ENCODE peak calls at places on chromosomes 11 and 22, in five cellular contexts. F is suprapubic skin, O is H1, R is HL-60, B is colonic mucosa. S is an unnamed sample.

GRCh38 chr22:48941903-48942625 is 885.6 kb downstream of the BRD1 start:
- DNase-seq in F (no peak), B (no peak), R (no peak), O (peak; percentile 33), S (no peak)

GRCh38 chr22:35381424-35381772 is 502 bp downstream of the HMOX1 start:
- DNase-seq in R (no peak), B (no peak), F (no peak), O (no peak), S (no peak)

GRCh38 chr22:23393721-23394320 is 186.3 kb downstream of the IGLL1 start:
- DNase-seq in O (no peak), B (no peak), R (no peak), F (peak; percentile 73), S (no peak)

GRCh38 chr11:45590743-45591142 is 74.7 kb downstream of the CHST1 start:
- DNase-seq in O (no peak), R (no peak), F (no peak), B (no peak), S (no peak)

GRCh38 chr11:75365711-75366181 is 14.3 kb upstream of the ARRB1 start:
- DNase-seq in B (no peak), R (no peak), O (no peak), F (no peak), S (no peak)

GRCh38 chr11:4639931-4640330 is 2.7 kb downstream of the OR51D1 start:
- DNase-seq in R (no peak), B (no peak), F (no peak), O (no peak), S (no peak)

GRCh38 chr11:105168457-105168856 is 28.9 kb upstream of the CARD18 start:
- DNase-seq in F (no peak), B (no peak), R (no peak), O (no peak), S (no peak)

GRCh38 chr11:10456519-10456918 is 1.5 kb downstream of the AMPD3 start:
- DNase-seq in B (no peak), R (no peak), O (no peak), F (no peak), S (no peak)

GRCh38 chr11:2951235-2952110 is 22.3 kb upstream of the PHLDA2 start:
- DNase-seq in O (no peak), R (no peak), F (no peak), B (no peak), S (no peak)

GRCh38 chr11:70109006-70109405 is 30.9 kb downstream of the ANO1 start:
- DNase-seq in B (no peak), F (no peak), O (no peak), R (no peak), S (no peak)

GRCh38 chr11:110134120-110134519 is 40.9 kb downstream of the ZC3H12C start:
- DNase-seq in O (no peak), B (no peak), R (no peak), F (no peak), S (no peak)

GRCh38 chr22:26174280-26174679 is 5.0 kb downstream of the SEZ6L start:
- DNase-seq in R (no peak), F (peak; percentile 62), O (peak; percentile 55), B (no peak), S (no peak)

GRCh38 chr11:60972182-60973030 is 926 bp downstream of the CD6 start:
- DNase-seq in F (no peak), O (no peak), B (no peak), R (no peak), S (no peak)

GRCh38 chr11:119952441-119952840 is 185.5 kb downstream of the TRIM29 start:
- DNase-seq in F (no peak), R (no peak), B (no peak), O (no peak), S (no peak)

GRCh38 chr22:31650391-31650790 is 11.6 kb downstream of the PISD start:
- DNase-seq in B (no peak), F (no peak), O (no peak), R (no peak), S (no peak)

GRCh38 chr11:110069158-110069737 is 23.9 kb upstream of the ZC3H12C start:
- DNase-seq in F (no peak), B (peak; percentile 68), R (peak; percentile 29), O (no peak), S (no peak)

GRCh38 chr11:13105237-13105844 is 96.2 kb downstream of the RASSF10 start:
- DNase-seq in R (no peak), F (no peak), O (no peak), B (peak; percentile 68), S (no peak)

GRCh38 chr11:35413568-35413967 is 5.8 kb downstream of the SLC1A2 start:
- DNase-seq in O (no peak), F (no peak), R (no peak), B (no peak), S (no peak)

GRCh38 chr22:29145321-29146072 is 60.2 kb upstream of the EMID1 start:
- DNase-seq in B (no peak), R (no peak), O (peak; percentile 46), F (peak; percentile 75), S (no peak)

GRCh38 chr22:23909258-23909898 is 15.2 kb downstream of the MIF start:
- DNase-seq in F (no peak), R (no peak), B (no peak), O (no peak), S (no peak)

GRCh38 chr11:12537778-12538401 is 136.3 kb upstream of the TEAD1 start:
- DNase-seq in B (no peak), O (no peak), F (no peak), R (no peak), S (no peak)

GRCh38 chr11:1826552-1827094 is 8.2 kb upstream of the SYT8 start:
- DNase-seq in R (no peak), F (peak; percentile 73), O (no peak), B (peak; percentile 74), S (no peak)

GRCh38 chr11:47186076-47186936 is at the start of gene PACSIN3:
- DNase-seq in O (peak; percentile 81), R (no peak), B (peak; percentile 46), F (no peak), S (no peak)

GRCh38 chr22:38873469-38874411 is 1.7 kb upstream of the CBX6 start:
- DNase-seq in R (no peak), O (peak; percentile 40), B (no peak), F (no peak), S (peak; percentile 71)

GRCh38 chr11:80815752-80816453 is 1375.1 kb upstream of the TENM4 start:
- DNase-seq in O (no peak), B (no peak), F (no peak), R (no peak), S (peak; percentile 53)

GRCh38 chr22:33829549-33830280 is 90.6 kb downstream of the LARGE1 start:
- DNase-seq in B (no peak), R (no peak), F (no peak), O (no peak), S (no peak)

GRCh38 chr11:82577246-82577645 is 156.4 kb downstream of the FAM181B start:
- DNase-seq in B (no peak), O (no peak), F (no peak), R (no peak), S (no peak)

GRCh38 chr11:46597609-46598219 is 3.9 kb upstream of the AMBRA1 start:
- DNase-seq in R (no peak), B (no peak), O (no peak), F (no peak), S (no peak)

GRCh38 chr22:38214248-38215056 is 12.7 kb downstream of the MAFF start:
- DNase-seq in O (peak; percentile 95), F (no peak), R (no peak), B (peak; percentile 77), S (no peak)

GRCh38 chr22:50035976-50036375 is 22.1 kb downstream of the TTLL8 start:
- DNase-seq in R (no peak), O (no peak), F (no peak), B (no peak), S (no peak)
- TF ChIP-seq CTCF in R (no peak), O (no peak), F (no peak), B (no peak), S (no peak)

GRCh38 chr11:58927393-58928081 is 11.8 kb upstream of the GLYATL1 start:
- DNase-seq in R (no peak), F (no peak), O (peak; percentile 84), B (peak; percentile 75), S (no peak)

GRCh38 chr11:58926251-58926650 is 13.0 kb upstream of the GLYATL1 start:
- DNase-seq in F (no peak), B (no peak), O (no peak), R (no peak), S (no peak)

GRCh38 chr11:58926695-58927094 is 12.6 kb upstream of the GLYATL1 start:
- DNase-seq in B (no peak), R (no peak), F (no peak), O (no peak), S (no peak)

GRCh38 chr11:58928691-58929090 is 10.6 kb upstream of the GLYATL1 start:
- DNase-seq in F (no peak), B (no peak), O (no peak), R (no peak), S (no peak)

GRCh38 chr11:58928082-58928574 is 11.2 kb upstream of the GLYATL1 start:
- DNase-seq in O (peak; percentile 53), B (no peak), R (no peak), F (no peak), S (no peak)
- H3K4me3 ChIP-seq in O (peak overlapping the region; percentile 66), B (no peak overlapping the region), R (no peak overlapping the region), F (peak overlapping the region; percentile 20), S (no peak overlapping the region)

GRCh38 chr11:66371627-66372415 is at the start of gene SLC29A2:
- DNase-seq in R (peak; percentile 82), F (no peak), B (peak; percentile 86), O (peak; percentile 94), S (no peak)
- TF ChIP-seq CTCF in R (no peak), F (no peak), B (no peak), O (no peak), S (no peak)

GRCh38 chr11:515131-515530 is 8.1 kb upstream of the RNH1 start:
- DNase-seq in O (no peak), B (no peak), R (no peak), F (no peak), S (no peak)

GRCh38 chr11:520428-521178 is 13.6 kb upstream of the RNH1 start:
- DNase-seq in B (no peak), O (peak; percentile 65), R (no peak), F (no peak), S (no peak)

GRCh38 chr11:521179-521688 is 14.1 kb downstream of the HRAS start:
- DNase-seq in B (no peak), R (no peak), O (no peak), F (no peak), S (no peak)

GRCh38 chr11:516400-516799 is 9.4 kb upstream of the RNH1 start:
- DNase-seq in B (no peak), F (no peak), R (no peak), O (no peak), S (no peak)

DNA sequence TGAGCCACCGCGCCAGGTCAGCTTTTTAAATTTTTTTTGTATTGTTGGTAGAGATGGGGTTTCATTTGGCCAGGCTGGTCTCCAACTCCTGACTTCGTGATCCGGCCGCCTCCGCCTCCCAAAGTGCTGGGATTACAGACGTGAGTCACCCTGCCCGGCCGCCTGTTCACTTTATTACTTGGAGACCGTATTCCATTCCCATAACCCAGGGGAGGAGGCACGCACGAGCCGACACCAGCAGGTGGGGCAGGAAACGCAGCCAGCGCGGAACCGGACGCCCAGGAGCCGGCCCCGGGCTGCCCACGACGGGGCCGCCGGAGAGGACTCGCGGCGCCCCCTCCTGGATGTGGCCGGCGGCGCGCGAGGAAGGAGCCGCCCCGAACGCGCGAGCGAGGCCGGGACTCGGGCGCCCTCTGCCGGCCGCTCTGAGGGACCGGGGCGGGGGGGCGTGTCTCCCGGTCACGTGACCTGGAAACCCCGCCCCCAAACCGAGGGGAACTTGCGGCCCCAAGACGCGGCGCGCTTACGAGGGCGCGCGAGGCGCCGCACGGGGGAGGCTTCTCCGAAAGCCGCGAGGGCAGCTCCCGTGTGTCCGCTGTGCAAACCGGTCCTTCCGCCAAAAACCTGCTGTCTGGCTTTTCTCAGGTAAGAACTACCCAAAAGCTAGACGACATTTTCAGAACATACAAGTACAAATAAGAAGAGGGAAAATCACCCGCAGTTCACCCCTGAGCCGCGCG is 11.6 kb upstream of the RNH1 start:
- DNase-seq in O (peak; percentile 93), R (peak; percentile 90), F (peak; percentile 96), B (peak; percentile 95), S (no peak)
- H3K4me3 ChIP-seq in O (peak overlapping the region; percentile 45), R (no peak overlapping the region), F (peak overlapping the region; percentile 22), B (no peak overlapping the region), S (no peak overlapping the region)